ENCODE peak calls at places on chromosomes 7 and 10, in four cellular contexts. G is upper lobe of left lung, A is lung, V is breast epithelium. T is an unnamed sample. For H3K4me1, the result is how much of the 10 kb centered on the place peaks cover.

GRCh38 chr7:108452707-108453106 is 3.5 kb downstream of the NRCAM start:
- DNase-seq in G (no peak), A (no peak), V (no peak), T (no peak)

GRCh38 chr7:601573-602340 is 82.1 kb upstream of the PDGFA start:
- DNase-seq in V (no peak), A (peak), G (peak), T (peak)

GRCh38 chr7:23710000-23710399 is at the start of gene STK31:
- DNase-seq in G (no peak), A (no peak), V (no peak), T (no peak)

GRCh38 chr7:107213193-107213788 is 44.5 kb downstream of the HBP1 start:
- DNase-seq in A (no peak), V (no peak), G (no peak), T (no peak)

GRCh38 chr7:131945313-131945831 is 388.9 kb upstream of the PODXL start:
- DNase-seq in A (no peak), V (no peak), G (peak), T (no peak)

GRCh38 chr7:157477550-157478212 is 140.9 kb downstream of the DNAJB6 start:
- DNase-seq in A (no peak), G (no peak), V (no peak), T (no peak)

GRCh38 chr10:103745264-103746247 is 109.8 kb downstream of the SH3PXD2A start:
- DNase-seq in G (no peak), V (peak), A (no peak), T (no peak)

GRCh38 chr7:2820508-2820934 is 23.6 kb downstream of the GNA12 start:
- DNase-seq in V (peak), A (peak), G (peak), T (peak)

GRCh38 chr10:92124020-92124419 is 166.9 kb downstream of the CPEB3 start:
- DNase-seq in G (no peak), A (no peak), V (no peak), T (no peak)

GRCh38 chr7:33849004-33849403 is 56.3 kb upstream of the BMPER start:
- DNase-seq in V (no peak), G (no peak), A (no peak), T (no peak)

GRCh38 chr10:106336874-106337273 is 827.6 kb downstream of the SORCS1 start:
- DNase-seq in G (no peak), A (no peak), V (no peak), T (no peak)

GRCh38 chr7:250523-250922 is 39.4 kb upstream of the FOXL3 start:
- DNase-seq in V (no peak), A (no peak), G (no peak), T (no peak)

GRCh38 chr7:40541336-40541735 is 406.5 kb downstream of the SUGCT start:
- DNase-seq in V (no peak), A (no peak), G (no peak), T (no peak)

GRCh38 chr7:76428868-76429805 is 4.4 kb downstream of the ZP3 start:
- DNase-seq in V (no peak), G (peak), A (no peak), T (no peak)

GRCh38 chr7:67671006-67671405 is 674.4 kb downstream of the TYW1 start:
- DNase-seq in G (no peak), V (no peak), A (no peak), T (no peak)

GRCh38 chr7:116776610-116777289 is 85.6 kb upstream of the CAPZA2 start:
- DNase-seq in V (peak), A (no peak), G (no peak), T (no peak)

GRCh38 chr10:124356706-124357582 is 61.8 kb downstream of the OAT start:
- DNase-seq in V (peak), G (no peak), A (no peak), T (no peak)

GRCh38 chr10:101467286-101467770 is 113.4 kb downstream of the BTRC start:
- DNase-seq in V (peak), A (no peak), G (peak), T (no peak)

GRCh38 chr7:77415474-77415821 is 701 bp downstream of the GSAP start:
- DNase-seq in V (no peak), G (peak), A (no peak), T (no peak)

GRCh38 chr7:149093228-149093627 is 2.7 kb upstream of the ZNF786 start:
- DNase-seq in G (no peak), V (no peak), A (no peak), T (no peak)

GRCh38 chr7:55552320-55553086 is 19.8 kb downstream of the VOPP1 start:
- DNase-seq in A (no peak), G (peak), V (no peak), T (no peak)

GRCh38 chr10:132547421-132547861 is 9.9 kb downstream of the INPP5A start:
- DNase-seq in V (no peak), G (no peak), A (no peak), T (no peak)

GRCh38 chr10:48594371-48594770 is 10.5 kb downstream of the ARHGAP22 start:
- DNase-seq in V (no peak), A (no peak), G (no peak), T (peak)

GRCh38 chr7:29940199-29940598 is 49.4 kb downstream of the SCRN1 start:
- DNase-seq in G (no peak), A (no peak), V (no peak), T (no peak)

GRCh38 chr7:71824356-71824755 is 587.8 kb downstream of the CALN1 start:
- DNase-seq in A (no peak), V (no peak), G (no peak), T (no peak)

GRCh38 chr10:60456053-60456452 is 66.4 kb upstream of the ANK3 start:
- DNase-seq in A (no peak), V (no peak), G (no peak), T (no peak)

GRCh38 chr10:116045957-116046356 is 227.0 kb downstream of the GFRA1 start:
- DNase-seq in V (no peak), A (no peak), G (no peak), T (no peak)

GRCh38 chr10:67606572-67606971 is 89.4 kb downstream of the CTNNA3 start:
- DNase-seq in V (no peak), A (no peak), G (no peak), T (no peak)
- H3K27ac ChIP-seq in V (no peak), A (no peak), G (no peak), T (no peak)

GRCh38 chr10:61835909-61836232 is 65.6 kb upstream of the ARID5B start:
- DNase-seq in G (no peak), A (no peak), V (no peak), T (no peak)

GRCh38 chr10:61837748-61838055 is 63.8 kb upstream of the ARID5B start:
- DNase-seq in V (no peak), G (no peak), A (no peak), T (no peak)

GRCh38 chr10:61835069-61835908 is 66.2 kb upstream of the ARID5B start:
- DNase-seq in A (no peak), V (no peak), G (no peak), T (no peak)

GRCh38 chr10:61836233-61836887 is 65.1 kb upstream of the ARID5B start:
- DNase-seq in G (no peak), V (no peak), A (no peak), T (no peak)

GRCh38 chr10:61836888-61837747 is 64.4 kb upstream of the ARID5B start:
- DNase-seq in A (no peak), V (no peak), G (no peak), T (no peak)
- H3K4me1 ChIP-seq in A (under half), V (under half), G (under half), T (under half)

DNA sequence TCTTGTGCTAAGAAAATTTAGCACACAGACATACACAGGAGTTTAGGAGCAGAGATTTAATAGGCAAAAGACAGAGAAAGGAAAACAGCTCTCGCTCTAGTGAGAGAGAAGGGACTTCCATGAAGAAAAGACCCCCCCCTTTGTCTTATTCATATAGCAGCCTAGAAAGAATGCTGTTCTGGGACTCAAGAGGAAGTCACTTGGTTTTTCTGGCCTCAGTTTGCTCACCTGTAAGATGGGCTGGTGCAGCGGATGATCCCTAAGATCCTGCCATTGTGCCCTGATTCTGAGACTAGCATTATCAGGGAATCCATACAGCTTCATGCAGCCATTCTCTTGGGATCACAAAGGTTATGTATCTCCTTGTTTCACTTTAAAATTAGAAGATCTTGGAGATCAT is 42.7 kb downstream of the LYZL2 start:
- DNase-seq in A (no peak), G (no peak), V (no peak), T (no peak)
- H3K27ac ChIP-seq in A (no peak), G (no peak), V (peak), T (no peak)

GRCh38 chr10:33341638-33342037 is 7.2 kb upstream of the NRP1 start:
- DNase-seq in V (no peak), G (no peak), A (no peak), T (no peak)
- H3K4me1 ChIP-seq in V (under half), G (under half), A (under half), T (under half)

GRCh38 chr7:151666886-151667285 is 147.2 kb upstream of the RHEB start:
- DNase-seq in G (no peak), V (no peak), A (no peak), T (peak)
- H3K27ac ChIP-seq in G (no peak), V (no peak), A (no peak), T (peak)

T was measured in right atrium auricular region.